ENCODE peak calls at places on chromosome 20, in six cellular contexts. P is stomach, J is SK-N-SH, H is pancreas, B is heart left ventricle, Y is ascending aorta. K is an unnamed sample.

GRCh38 chr20:48419173-48419572 is 408.6 kb downstream of the PREX1 start:
- DNase-seq in P (no peak), J (no peak), H (no peak), B (no peak), Y (no peak), K (no peak)

GRCh38 chr20:38355161-38356012 is 9.1 kb downstream of the LBP start:
- DNase-seq in P (no peak), J (no peak), H (no peak), B (no peak), Y (no peak), K (no peak)

GRCh38 chr20:61757678-61758555 is 307.8 kb downstream of the TAF4 start:
- DNase-seq in P (no peak), J (no peak), H (no peak), B (no peak), Y (no peak), K (no peak)

GRCh38 chr20:45087115-45087785 is 13.7 kb downstream of the KCNS1 start:
- DNase-seq in P (no peak), J (no peak), H (no peak), B (no peak), Y (no peak), K (no peak)

GRCh38 chr20:45452238-45452637 is 17.3 kb upstream of the WFDC2 start:
- DNase-seq in P (no peak), J (no peak), H (no peak), B (no peak), Y (no peak), K (no peak)

GRCh38 chr20:15759546-15760216 is 813.6 kb downstream of the KIF16B start:
- DNase-seq in P (no peak), J (peak), H (no peak), B (no peak), Y (no peak), K (no peak)

GRCh38 chr20:39630215-39630614 is 668.1 kb downstream of the DHX35 start:
- DNase-seq in P (no peak), J (peak), H (no peak), B (no peak), Y (no peak), K (no peak)

GRCh38 chr20:19552144-19552895 is 205.7 kb upstream of the RIN2 start:
- DNase-seq in P (peak), J (no peak), H (peak), B (no peak), Y (peak), K (no peak)

GRCh38 chr20:25344634-25345033 is 46.0 kb downstream of the ABHD12 start:
- DNase-seq in P (no peak), J (no peak), H (no peak), B (no peak), Y (no peak), K (no peak)

GRCh38 chr20:25310921-25311728 is 63.2 kb downstream of the PYGB start:
- DNase-seq in P (peak), J (no peak), H (no peak), B (no peak), Y (peak), K (peak)

GRCh38 chr20:48822879-48823385 is 4.9 kb downstream of the PREX1 start:
- DNase-seq in P (no peak), J (no peak), H (no peak), B (no peak), Y (no peak), K (peak)

GRCh38 chr20:10449270-10449669 is 14.2 kb downstream of the SLX4IP start:
- DNase-seq in P (no peak), J (no peak), H (no peak), B (no peak), Y (no peak), K (no peak)

GRCh38 chr20:63828951-63829350 is 2.1 kb downstream of the ZBTB46 start:
- DNase-seq in P (no peak), J (no peak), H (no peak), B (no peak), Y (no peak), K (no peak)

GRCh38 chr20:699811-700338 is 24.3 kb upstream of the SCRT2 start:
- DNase-seq in P (peak), J (peak), H (no peak), B (peak), Y (no peak), K (no peak)

GRCh38 chr20:44700306-44700705 is 14.9 kb upstream of the CCN5 start:
- DNase-seq in P (no peak), J (no peak), H (no peak), B (no peak), Y (no peak), K (no peak)

GRCh38 chr20:41426361-41426900 is 59.8 kb upstream of the EMILIN3 start:
- DNase-seq in P (no peak), J (no peak), H (no peak), B (no peak), Y (no peak), K (no peak)

GRCh38 chr20:34834459-34834893 is 9.0 kb upstream of the NCOA6 start:
- DNase-seq in P (no peak), J (peak), H (no peak), B (no peak), Y (no peak), K (no peak)

GRCh38 chr20:4074877-4075455 is 59.6 kb upstream of the RNF24 start:
- DNase-seq in P (no peak), J (no peak), H (no peak), B (no peak), Y (peak), K (no peak)

GRCh38 chr20:54227241-54227640 is 19.4 kb downstream of the PFDN4 start:
- DNase-seq in P (no peak), J (no peak), H (no peak), B (no peak), Y (no peak), K (no peak)

GRCh38 chr20:47274449-47275108 is 81.9 kb downstream of the ZMYND8 start:
- DNase-seq in P (no peak), J (no peak), H (no peak), B (no peak), Y (no peak), K (no peak)

GRCh38 chr20:57831326-57831991 is 121.6 kb upstream of the PMEPA1 start:
- DNase-seq in P (no peak), J (no peak), H (no peak), B (no peak), Y (no peak), K (no peak)

GRCh38 chr20:51104960-51105460 is 82.1 kb upstream of the KCNG1 start:
- DNase-seq in P (no peak), J (no peak), H (no peak), B (no peak), Y (no peak), K (no peak)

GRCh38 chr20:59765599-59766177 is 161.3 kb downstream of the PHACTR3 start:
- DNase-seq in P (no peak), J (no peak), H (no peak), B (no peak), Y (no peak), K (no peak)

GRCh38 chr20:3084283-3084985 is at the start of gene AVP:
- DNase-seq in P (no peak), J (no peak), H (no peak), B (no peak), Y (no peak), K (no peak)

GRCh38 chr20:62929051-62929538 is 2.8 kb upstream of the DIDO1 start:
- DNase-seq in P (peak), J (no peak), H (peak), B (peak), Y (peak), K (peak)

GRCh38 chr20:23623666-23624065 is 14.1 kb downstream of the CST3 start:
- DNase-seq in P (no peak), J (no peak), H (no peak), B (no peak), Y (no peak), K (no peak)

GRCh38 chr20:53748821-53749402 is 155.3 kb upstream of the ZNF217 start:
- DNase-seq in P (no peak), J (no peak), H (no peak), B (no peak), Y (no peak), K (no peak)

GRCh38 chr20:62010551-62011402 is 54.9 kb downstream of the TAF4 start:
- DNase-seq in P (peak), J (peak), H (peak), B (peak), Y (no peak), K (peak)

GRCh38 chr20:5688431-5688972 is 61.7 kb upstream of the SHLD1 start:
- DNase-seq in P (no peak), J (no peak), H (no peak), B (peak), Y (no peak), K (no peak)

GRCh38 chr20:31566658-31567379 is 38.3 kb upstream of the ID1 start:
- DNase-seq in P (peak), J (no peak), H (no peak), B (no peak), Y (no peak), K (peak)

GRCh38 chr20:10061641-10062040 is 26.9 kb downstream of the ANKEF1 start:
- DNase-seq in P (no peak), J (no peak), H (no peak), B (no peak), Y (no peak), K (no peak)

GRCh38 chr20:51631011-51631950 is 88.8 kb upstream of the NFATC2 start:
- DNase-seq in P (no peak), J (peak), H (no peak), B (peak), Y (peak), K (peak)

GRCh38 chr20:25048519-25048952 is 9.4 kb downstream of the ACSS1 start:
- DNase-seq in P (peak), J (no peak), H (peak), B (peak), Y (peak), K (peak)

GRCh38 chr20:53034899-53035298 is 62.7 kb downstream of the TSHZ2 start:
- DNase-seq in P (no peak), J (no peak), H (no peak), B (no peak), Y (no peak), K (no peak)

GRCh38 chr20:59253779-59254319 is 46.6 kb upstream of the EDN3 start:
- DNase-seq in P (no peak), J (peak), H (no peak), B (no peak), Y (no peak), K (peak)

GRCh38 chr20:38342196-38342595 is 4.1 kb upstream of the LBP start:
- DNase-seq in P (no peak), J (no peak), H (no peak), B (no peak), Y (no peak), K (no peak)

GRCh38 chr20:2804921-2805681 is 4.7 kb upstream of the CPXM1 start:
- DNase-seq in P (no peak), J (peak), H (no peak), B (no peak), Y (peak), K (no peak)

GRCh38 chr20:8176276-8176675 is 44.2 kb downstream of the PLCB1 start:
- DNase-seq in P (no peak), J (no peak), H (no peak), B (no peak), Y (no peak), K (no peak)

GRCh38 chr20:8172191-8172590 is 40.1 kb downstream of the PLCB1 start:
- DNase-seq in P (no peak), J (no peak), H (no peak), B (no peak), Y (no peak), K (no peak)

GRCh38 chr20:8168785-8169288 is 36.8 kb downstream of the PLCB1 start:
- DNase-seq in P (no peak), J (no peak), H (no peak), B (no peak), Y (no peak), K (no peak)

GRCh38 chr20:8166730-8167129 is 34.7 kb downstream of the PLCB1 start:
- DNase-seq in P (no peak), J (no peak), H (no peak), B (no peak), Y (no peak), K (no peak)

GRCh38 chr20:8170921-8171320 is 38.9 kb downstream of the PLCB1 start:
- DNase-seq in P (no peak), J (no peak), H (no peak), B (no peak), Y (no peak), K (no peak)
- H3K27ac ChIP-seq in P (no peak), J (no peak), H (no peak), B (no peak), Y (no peak), K (no peak)

DNA sequence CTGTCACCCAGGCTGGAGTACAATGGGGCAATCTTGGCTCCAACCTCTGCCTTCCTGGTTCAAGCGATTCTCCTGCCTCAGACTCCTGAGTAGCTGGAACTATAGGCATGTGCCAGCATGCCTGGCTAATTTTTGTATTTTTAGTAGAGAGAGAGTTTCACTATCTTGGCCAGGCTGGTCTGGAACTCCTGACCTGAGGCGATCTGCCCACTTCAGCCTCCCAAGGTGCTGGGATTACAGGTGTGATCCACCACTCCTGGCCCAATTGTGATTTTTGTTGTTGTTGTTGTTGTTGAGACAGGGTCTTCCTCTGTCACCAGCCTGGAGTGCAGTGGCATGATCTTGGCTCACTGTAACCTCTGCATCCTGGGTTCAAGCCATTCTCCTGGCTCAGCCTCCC is 69.3 kb downstream of the CBFA2T2 start:
- DNase-seq in P (no peak), J (no peak), H (no peak), B (no peak), Y (no peak), K (no peak)
- H3K27ac ChIP-seq in P (no peak), J (no peak), H (no peak), B (no peak), Y (no peak), K (no peak)

DNA sequence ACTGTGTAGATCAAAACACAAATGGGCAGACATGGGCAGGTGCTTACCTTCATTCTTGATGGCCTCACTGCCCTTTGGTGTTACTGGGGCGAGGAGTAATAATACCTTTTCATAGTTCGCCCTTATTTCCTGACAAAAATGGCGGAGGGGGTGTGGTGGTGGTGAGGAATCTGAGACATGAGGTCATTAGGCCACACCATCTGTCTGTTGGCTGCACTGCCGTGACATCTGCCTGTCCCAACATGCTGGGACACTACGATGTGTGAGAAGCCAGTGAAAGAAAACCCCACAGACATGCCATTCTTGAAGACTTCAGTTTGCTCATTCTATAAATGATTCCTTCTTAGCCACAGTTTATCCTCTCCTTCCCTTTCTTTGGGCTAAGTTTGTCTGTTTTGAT is 13.4 kb upstream of the MAPRE1 start:
- DNase-seq in P (no peak), J (no peak), H (no peak), B (no peak), Y (no peak), K (no peak)
- H3K27ac ChIP-seq in P (no peak), J (no peak), H (no peak), B (no peak), Y (no peak), K (no peak)

GRCh38 chr20:42958367-42959112 is 231.2 kb downstream of the PTPRT start:
- DNase-seq in P (no peak), J (no peak), H (no peak), B (no peak), Y (no peak), K (no peak)
- H3K27ac ChIP-seq in P (no peak), J (no peak), H (no peak), B (no peak), Y (no peak), K (no peak)

GRCh38 chr20:50101900-50102299 is 11.1 kb downstream of the UBE2V1 start:
- DNase-seq in P (no peak), J (no peak), H (no peak), B (no peak), Y (peak), K (no peak)
- H3K27ac ChIP-seq in P (no peak), J (peak), H (no peak), B (peak), Y (no peak), K (no peak)